ENCODE peak calls at places on chromosomes 6 and 20, in seven cellular contexts. Q is mucosa of gallbladder; T is MV-4-11; H is foreskin fibroblast; W is RWPE1; I is activated CD8-positive, alpha-beta memory T cell treated with anti-CD3 and anti-CD28 coated beads, Interleukin-2, amount 10 ng/mL, durations not matched to agents 7 days and 5 days; O is activated CD4-positive, alpha-beta T cell treated with anti-CD3 and anti-CD28 coated beads for 48 hours. K is an unnamed sample.

GRCh38 chr6:49570474-49571079 is 20.1 kb downstream of the C6orf141 start:
- DNase-seq in Q (no peak), I (no peak), H (peak; percentile 13), T (no peak), O (no peak), W (no peak), K (no peak)

GRCh38 chr6:1739680-1740079 is 130.0 kb downstream of the FOXC1 start:
- DNase-seq in I (no peak), O (no peak), H (no peak), T (peak; percentile 60), Q (no peak), W (no peak), K (no peak)

GRCh38 chr6:84508981-84509380 is 255.4 kb downstream of the TBX18 start:
- DNase-seq in W (no peak), H (no peak), Q (no peak), T (no peak), I (no peak), O (no peak), K (no peak)

GRCh38 chr20:54431545-54431944 is 43.8 kb upstream of the DOK5 start:
- DNase-seq in T (no peak), H (peak; percentile 8), Q (no peak), I (no peak), O (no peak), W (no peak), K (no peak)

GRCh38 chr20:58930496-58930895 is 50.6 kb upstream of the NELFCD start:
- DNase-seq in T (no peak), Q (no peak), H (no peak), O (no peak), I (no peak), W (peak; percentile 77), K (no peak)

GRCh38 chr6:149862901-149863595 is 1.1 kb downstream of the LRP11 start:
- DNase-seq in T (peak; percentile 69), W (peak; percentile 58), I (peak; percentile 50), Q (peak; percentile 73), O (peak; percentile 49), H (peak; percentile 73), K (peak; percentile 53)

GRCh38 chr6:15044948-15045347 is 200.9 kb upstream of the JARID2 start:
- DNase-seq in O (no peak), Q (no peak), I (no peak), W (no peak), T (no peak), H (no peak), K (no peak)

GRCh38 chr20:1277529-1278322 is 11.6 kb downstream of the SNPH start:
- DNase-seq in O (no peak), T (no peak), I (no peak), W (no peak), H (no peak), Q (peak; percentile 3), K (no peak)

GRCh38 chr6:3159805-3160781 is 2.7 kb upstream of the TUBB2A start:
- DNase-seq in O (peak; percentile 61), I (peak; percentile 50), W (peak; percentile 73), T (no peak), H (no peak), Q (peak; percentile 86), K (no peak)

GRCh38 chr6:160535270-160535669 is 128.8 kb downstream of the LPA start:
- DNase-seq in Q (no peak), I (no peak), O (no peak), W (no peak), H (no peak), T (no peak), K (no peak)

GRCh38 chr20:1315804-1316203 is 13.1 kb downstream of the SDCBP2 start:
- DNase-seq in O (no peak), W (no peak), I (no peak), H (no peak), Q (no peak), T (no peak), K (no peak)

GRCh38 chr20:59017493-59018231 is 1.6 kb upstream of the TUBB1 start:
- DNase-seq in T (no peak), W (no peak), H (no peak), O (peak; percentile 2), I (peak; percentile 36), Q (no peak), K (no peak)

GRCh38 chr20:621115-621756 is 11.1 kb upstream of the TCF15 start:
- DNase-seq in T (peak; percentile 80), I (no peak), Q (no peak), W (peak; percentile 25), O (no peak), H (no peak), K (no peak)

GRCh38 chr6:161271343-161272019 is 2.4 kb downstream of the AGPAT4 start:
- DNase-seq in H (no peak), Q (no peak), W (no peak), I (no peak), T (no peak), O (no peak), K (no peak)

GRCh38 chr20:18679020-18679419 is 91.2 kb downstream of the DTD1 start:
- DNase-seq in W (no peak), I (no peak), Q (no peak), H (no peak), O (no peak), T (no peak), K (no peak)

GRCh38 chr20:44714701-44715494 is at the start of gene CCN5:
- DNase-seq in W (peak; percentile 95), H (peak; percentile 81), O (no peak), I (no peak), T (peak; percentile 66), Q (peak; percentile 86), K (peak; percentile 88)

GRCh38 chr6:26240981-26241770 is 123.8 kb upstream of the BTN3A2 start:
- DNase-seq in O (peak; percentile 86), Q (no peak), I (peak; percentile 88), W (no peak), T (peak; percentile 58), H (peak; percentile 66), K (no peak)

GRCh38 chr6:18596529-18596835 is 209.3 kb downstream of the RNF144B start:
- DNase-seq in O (no peak), I (no peak), H (no peak), T (no peak), W (no peak), Q (no peak), K (no peak)

GRCh38 chr6:15171026-15171425 is 74.8 kb upstream of the JARID2 start:
- DNase-seq in I (no peak), T (no peak), W (no peak), H (no peak), O (no peak), Q (no peak), K (no peak)

GRCh38 chr6:147287869-147288271 is 83.7 kb downstream of the STXBP5 start:
- DNase-seq in H (peak; percentile 21), Q (no peak), W (peak; percentile 26), T (no peak), O (no peak), I (no peak), K (no peak)

GRCh38 chr6:15755555-15755954 is 92.7 kb upstream of the DTNBP1 start:
- DNase-seq in W (no peak), H (peak; percentile 28), T (no peak), Q (no peak), O (no peak), I (no peak), K (no peak)

GRCh38 chr6:142279350-142280180 is 22.2 kb upstream of the ADGRG6 start:
- DNase-seq in Q (no peak), O (no peak), W (peak; percentile 46), H (peak; percentile 53), I (no peak), T (no peak), K (no peak)

GRCh38 chr20:57612436-57612835 is 7.8 kb downstream of the ZBP1 start:
- DNase-seq in H (no peak), O (no peak), I (peak; percentile 19), Q (no peak), T (no peak), W (no peak), K (no peak)

GRCh38 chr20:12207875-12208274 is 290.2 kb downstream of the BTBD3 start:
- DNase-seq in T (peak; percentile 20), Q (no peak), W (peak; percentile 4), O (peak; percentile 6), H (peak; percentile 7), I (no peak), K (no peak)

GRCh38 chr6:25384967-25385366 is 105.8 kb downstream of the CARMIL1 start:
- DNase-seq in I (no peak), T (no peak), H (no peak), Q (no peak), O (no peak), W (no peak), K (no peak)

GRCh38 chr6:109595998-109596397 is 95.0 kb downstream of the AK9 start:
- DNase-seq in O (peak; percentile 31), H (peak; percentile 20), W (peak; percentile 8), Q (no peak), T (peak; percentile 33), I (no peak), K (no peak)

K was measured in gastrocnemius medialis.